ENCODE peak calls at places on chromosomes 13 and 19, in seven cellular contexts. C is GM23338, A is IMR-90, X is fibroblast of lung, Z is GM23248, H is neuronal stem cell, B is mammary epithelial cell. O is an unnamed sample.

GRCh38 chr19:4365341-4365740 is 22.0 kb downstream of the MPND start:
- DNase-seq in B (no peak), C (no peak), X (no peak), A (no peak), H (no peak), Z (no peak), O (no peak)

GRCh38 chr19:7846247-7846646 is 16.2 kb downstream of the EVI5L start:
- DNase-seq in C (no peak), X (no peak), B (no peak), H (no peak), Z (no peak), A (no peak), O (no peak)

GRCh38 chr19:28074773-28075172 is 1138.2 kb downstream of the UQCRFS1 start:
- DNase-seq in B (no peak), A (no peak), C (no peak), H (no peak), X (no peak), Z (no peak), O (no peak)

GRCh38 chr19:1773173-1773572 is 19.9 kb downstream of the ONECUT3 start:
- DNase-seq in H (no peak), Z (peak; percentile 34), A (no peak), C (no peak), B (peak; percentile 99), X (no peak), O (no peak)

GRCh38 chr13:113992276-113993005 is 18.6 kb upstream of the C13orf46 start:
- DNase-seq in C (no peak), Z (no peak), B (no peak), X (no peak), A (no peak), H (no peak), O (no peak)

GRCh38 chr13:114049026-114049425 is 75.2 kb upstream of the C13orf46 start:
- DNase-seq in H (no peak), A (no peak), X (no peak), B (no peak), Z (no peak), C (no peak), O (peak; percentile 48)

GRCh38 chr19:45276284-45276687 is 25.2 kb downstream of the MARK4 start:
- DNase-seq in X (peak; percentile 24), B (no peak), A (peak; percentile 29), Z (peak; percentile 14), H (no peak), C (no peak), O (peak; percentile 19)

GRCh38 chr13:51663980-51664957 is 80.0 kb downstream of the WDFY2 start:
- DNase-seq in Z (no peak), C (no peak), A (no peak), B (peak; percentile 36), X (no peak), H (no peak), O (no peak)

GRCh38 chr13:80037505-80037888 is 303.4 kb downstream of the SPRY2 start:
- DNase-seq in X (peak; percentile 82), Z (peak; percentile 96), B (peak; percentile 93), H (no peak), C (no peak), A (peak; percentile 95), O (no peak)

GRCh38 chr19:53101518-53101917 is 1.7 kb downstream of the ZNF160 start:
- DNase-seq in B (peak; percentile 9), Z (peak; percentile 34), C (peak; percentile 21), X (no peak), A (peak; percentile 12), H (no peak), O (peak; percentile 33)

GRCh38 chr19:34282611-34283519 is 28.5 kb downstream of the GARRE1 start:
- DNase-seq in B (peak; percentile 49), C (no peak), Z (no peak), H (no peak), X (no peak), A (no peak), O (no peak)

GRCh38 chr13:109773786-109774185 is 12.6 kb downstream of the IRS2 start:
- DNase-seq in Z (no peak), B (no peak), X (no peak), A (no peak), C (no peak), H (no peak), O (no peak)

GRCh38 chr19:43527860-43528622 is 1.0 kb upstream of the ETHE1 start:
- DNase-seq in Z (peak; percentile 62), X (no peak), H (no peak), A (no peak), C (no peak), B (peak; percentile 39), O (no peak)

GRCh38 chr19:13817615-13818371 is 22.6 kb downstream of the ZSWIM4 start:
- DNase-seq in X (no peak), Z (peak; percentile 30), C (peak; percentile 99), A (no peak), B (no peak), H (no peak), O (no peak)

GRCh38 chr19:49696865-49697264 is 5.9 kb downstream of the CPT1C start:
- DNase-seq in Z (no peak), A (no peak), C (no peak), H (no peak), B (no peak), X (no peak), O (no peak)

GRCh38 chr19:49701271-49701786 is 10.4 kb downstream of the CPT1C start:
- DNase-seq in X (no peak), C (peak; percentile 34), A (no peak), B (no peak), H (no peak), Z (no peak), O (no peak)

GRCh38 chr19:49696115-49696514 is 5.2 kb downstream of the CPT1C start:
- DNase-seq in A (no peak), Z (no peak), C (no peak), H (no peak), X (no peak), B (no peak), O (no peak)

GRCh38 chr19:49700563-49700962 is 9.6 kb downstream of the CPT1C start:
- DNase-seq in X (no peak), Z (no peak), A (no peak), H (no peak), C (no peak), B (no peak), O (no peak)

GRCh38 chr19:49699364-49699763 is 8.4 kb downstream of the CPT1C start:
- DNase-seq in A (no peak), H (no peak), B (no peak), C (no peak), X (no peak), Z (no peak), O (no peak)
- H3K4me2 ChIP-seq in A (no peak overlapping the region), H (no peak overlapping the region), B (no peak overlapping the region), C (no peak overlapping the region), X (no peak overlapping the region), Z (no peak overlapping the region), O (no peak overlapping the region)

GRCh38 chr13:99313473-99313872 is 6.3 kb upstream of the GPR183 start:
- DNase-seq in H (peak; percentile 45), Z (peak; percentile 33), C (peak; percentile 45), B (no peak), X (no peak), A (no peak), O (no peak)
- H2AFZ ChIP-seq in H (no peak overlapping the region), Z (no peak overlapping the region), C (no peak overlapping the region), B (no peak overlapping the region), X (no peak overlapping the region), A (no peak overlapping the region), O (no peak overlapping the region)

DNA sequence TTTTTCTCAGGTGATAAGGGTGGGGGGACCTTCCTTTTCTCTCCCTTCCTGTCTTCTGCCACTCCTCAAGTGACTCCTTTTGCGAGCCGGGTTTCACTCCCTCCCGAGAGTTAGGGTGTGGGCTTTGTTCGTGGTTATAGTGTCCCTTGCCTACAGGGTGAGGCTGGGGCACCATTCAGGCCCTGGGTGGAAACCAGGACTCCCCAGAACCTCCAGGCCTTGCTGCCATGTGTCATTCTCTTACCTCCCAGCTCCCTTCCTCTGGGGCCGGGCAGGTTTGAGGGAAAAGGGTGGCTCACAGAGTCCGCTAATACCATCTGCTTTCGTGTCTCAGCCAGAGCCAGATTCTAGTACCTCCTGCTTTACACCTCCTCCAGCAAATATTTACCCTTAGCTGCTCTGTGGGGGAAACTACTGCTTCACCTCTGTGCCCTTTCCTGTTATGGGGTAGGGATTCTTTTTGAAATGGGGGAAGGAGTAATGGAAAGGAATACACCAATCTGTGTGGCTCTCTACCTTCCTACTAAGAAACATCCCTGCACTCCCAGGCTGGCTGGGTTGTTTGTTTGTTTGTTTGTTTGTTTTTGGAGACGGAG is 2.8 kb downstream of the ACTN4 start:
- DNase-seq in X (no peak), B (no peak), A (no peak), Z (peak; percentile 56), C (no peak), H (no peak), O (no peak)
- H3K27ac ChIP-seq in X (peak overlapping the region; percentile 88), B (peak overlapping the region; percentile 100), A (peak overlapping the region; percentile 91), Z (peak overlapping the region; percentile 97), C (peak overlapping the region; percentile 78), H (no peak overlapping the region), O (no peak overlapping the region)

DNA sequence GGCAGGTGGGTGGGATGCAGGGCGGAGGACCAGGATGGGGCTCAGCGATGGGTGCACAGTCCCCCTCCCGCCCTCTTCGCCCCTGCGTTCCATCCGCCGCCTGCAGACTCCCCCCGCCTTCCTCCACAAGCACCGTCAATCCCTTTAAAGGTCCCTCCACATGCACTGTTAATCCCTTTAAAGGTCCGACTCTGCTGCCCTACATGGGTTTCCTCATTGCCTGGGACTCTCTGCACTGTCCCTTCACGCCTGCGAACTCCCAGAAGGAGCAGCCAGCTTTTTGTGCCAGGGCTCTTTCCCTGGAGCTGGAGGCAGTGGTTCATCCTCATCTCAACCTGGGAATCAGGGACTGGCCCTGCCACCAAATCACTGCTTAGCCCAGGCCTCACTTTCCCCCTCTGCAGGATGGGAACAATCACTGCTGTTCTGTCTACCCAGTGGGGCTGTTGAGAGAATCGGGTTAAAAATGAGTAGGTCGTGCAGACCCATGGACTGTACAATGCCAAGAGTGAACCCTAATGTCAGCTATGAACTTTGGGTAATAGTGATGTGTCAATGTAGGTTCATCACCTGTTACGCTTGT is 20.4 kb downstream of the ZNF574 start:
- DNase-seq in X (no peak), A (no peak), B (no peak), H (no peak), C (peak; percentile 51), Z (no peak), O (no peak)
- H3K4me2 ChIP-seq in X (no peak overlapping the region), A (no peak overlapping the region), B (no peak overlapping the region), H (peak overlapping the region; percentile 60), C (peak overlapping the region; percentile 82), Z (no peak overlapping the region), O (no peak overlapping the region)

GRCh38 chr13:71632721-71633120 is 234.3 kb downstream of the DACH1 start:
- DNase-seq in X (no peak), H (no peak), C (no peak), A (no peak), Z (no peak), B (no peak), O (no peak)
- H2AFZ ChIP-seq in X (no peak overlapping the region), H (no peak overlapping the region), C (no peak overlapping the region), A (no peak overlapping the region), Z (no peak overlapping the region), B (no peak overlapping the region), O (no peak overlapping the region)

GRCh38 chr19:9857920-9858746 is 23.0 kb downstream of the PIN1 start:
- DNase-seq in A (no peak), C (no peak), X (no peak), H (no peak), Z (no peak), B (peak; percentile 13), O (peak; percentile 16)
- H3K27ac ChIP-seq in A (no peak overlapping the region), C (no peak overlapping the region), X (no peak overlapping the region), H (no peak overlapping the region), Z (no peak overlapping the region), B (no peak overlapping the region), O (no peak overlapping the region)